ENCODE peak calls at places on chromosome 9, in five cellular contexts. V is glutamatergic neuron, Y is A549, F is astrocyte, B is cardiac muscle cell. T is an unnamed sample.

GRCh38 chr9:99025616-99026270 is 79.2 kb upstream of the TGFBR1 start:
- DNase-seq in V (no peak), F (no peak), Y (no peak), B (no peak), T (no peak)

GRCh38 chr9:122095010-122095767 is 2.1 kb upstream of the TTLL11 start:
- DNase-seq in Y (peak), F (no peak), V (peak), B (peak), T (no peak)

GRCh38 chr9:1978941-1979340 is 36.2 kb upstream of the SMARCA2 start:
- DNase-seq in B (no peak), Y (no peak), F (peak), V (no peak), T (no peak)

GRCh38 chr9:27528278-27528885 is 1.2 kb downstream of the MOB3B start:
- DNase-seq in Y (no peak), F (peak), V (peak), B (peak), T (peak)

GRCh38 chr9:124468061-124468740 is 17.9 kb downstream of the ADGRD2 start:
- DNase-seq in Y (no peak), V (no peak), B (no peak), F (no peak), T (peak)

GRCh38 chr9:127783644-127784043 is 2.2 kb upstream of the CDK9 start:
- DNase-seq in B (no peak), V (no peak), F (no peak), Y (no peak), T (peak)

GRCh38 chr9:89413963-89414638 is 83.8 kb downstream of the SEMA4D start:
- DNase-seq in Y (no peak), V (no peak), B (no peak), F (no peak), T (no peak)

GRCh38 chr9:13445123-13445522 is 165.6 kb upstream of the MPDZ start:
- DNase-seq in B (no peak), Y (no peak), F (no peak), V (no peak), T (no peak)

GRCh38 chr9:37582548-37583157 is 6.5 kb upstream of the FBXO10 start:
- DNase-seq in V (no peak), B (peak), F (peak), Y (peak), T (no peak)

GRCh38 chr9:115267788-115268187 is 149.8 kb upstream of the TNC start:
- DNase-seq in Y (no peak), V (no peak), B (peak), F (no peak), T (no peak)

GRCh38 chr9:128885376-128885775 is 3.4 kb downstream of the LRRC8A start:
- DNase-seq in Y (no peak), V (no peak), F (no peak), B (no peak), T (no peak)

GRCh38 chr9:128396970-128397613 is 23.6 kb upstream of the CERCAM start:
- DNase-seq in V (no peak), Y (no peak), B (no peak), F (no peak), T (no peak)

GRCh38 chr9:3954950-3955670 is 344.8 kb downstream of the GLIS3 start:
- DNase-seq in B (no peak), V (no peak), F (no peak), Y (no peak), T (no peak)

GRCh38 chr9:76701441-76702031 is 62.7 kb upstream of the PCA3 start:
- DNase-seq in V (no peak), B (no peak), F (peak), Y (no peak), T (no peak)

GRCh38 chr9:135914921-135915320 is 7.6 kb upstream of the CAMSAP1 start:
- DNase-seq in F (peak), B (no peak), Y (no peak), V (no peak), T (no peak)
- TF ChIP-seq CTCF in F (no peak), B (no peak), Y (no peak), V (no peak), T (no peak)

GRCh38 chr9:73202992-73203391 is 51.3 kb downstream of the ANXA1 start:
- DNase-seq in B (peak), V (no peak), F (no peak), Y (no peak), T (peak)

GRCh38 chr9:73200694-73201432 is 49.2 kb downstream of the ANXA1 start:
- DNase-seq in Y (peak), F (no peak), B (peak), V (no peak), T (no peak)

GRCh38 chr9:73204910-73205309 is 53.2 kb downstream of the ANXA1 start:
- DNase-seq in Y (no peak), V (no peak), F (no peak), B (peak), T (no peak)

GRCh38 chr9:73199448-73199847 is 47.8 kb downstream of the ANXA1 start:
- DNase-seq in F (no peak), Y (no peak), B (no peak), V (no peak), T (no peak)

DNA sequence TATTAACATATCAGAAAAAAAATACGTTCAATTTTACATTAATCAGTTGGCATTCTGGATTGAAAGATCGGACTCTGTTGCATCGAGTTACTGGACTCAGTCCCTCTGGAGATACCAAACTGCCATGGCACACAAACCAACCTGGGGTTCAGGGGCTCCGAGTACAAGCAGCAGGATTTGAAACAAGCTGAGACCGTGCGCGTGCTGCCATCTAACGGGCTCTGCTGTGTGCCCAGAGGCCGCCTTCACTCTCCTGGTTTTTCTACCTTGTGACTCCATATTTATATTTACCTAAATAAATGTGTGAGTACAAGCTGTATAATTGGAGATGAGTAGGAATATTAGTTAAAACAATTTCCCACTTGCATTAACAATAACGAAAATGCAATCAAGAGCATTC is 48.2 kb downstream of the ANXA1 start:
- DNase-seq in V (peak), F (no peak), Y (peak), B (peak), T (no peak)
- TF ChIP-seq CTCF in V (no peak), F (peak), Y (peak), B (peak), T (no peak)

GRCh38 chr9:131872006-131872405 is 132.1 kb upstream of the RAPGEF1 start:
- DNase-seq in V (peak), F (no peak), B (no peak), Y (no peak), T (no peak)
- TF ChIP-seq CTCF in V (peak), F (no peak), B (peak), Y (no peak), T (peak)

GRCh38 chr9:35814841-35815543 is at the start of gene HINT2:
- DNase-seq in F (peak), Y (peak), B (peak), V (peak), T (peak)

GRCh38 chr9:35812025-35812602 is at the start of gene SPAG8:
- DNase-seq in B (peak), V (peak), Y (peak), F (peak), T (peak)

GRCh38 chr9:35811364-35812024 is 568 bp downstream of the SPAG8 start:
- DNase-seq in V (no peak), B (no peak), F (no peak), Y (no peak), T (no peak)

GRCh38 chr9:35814106-35814840 is 569 bp downstream of the HINT2 start:
- DNase-seq in B (peak), Y (peak), V (peak), F (peak), T (no peak)

DNA sequence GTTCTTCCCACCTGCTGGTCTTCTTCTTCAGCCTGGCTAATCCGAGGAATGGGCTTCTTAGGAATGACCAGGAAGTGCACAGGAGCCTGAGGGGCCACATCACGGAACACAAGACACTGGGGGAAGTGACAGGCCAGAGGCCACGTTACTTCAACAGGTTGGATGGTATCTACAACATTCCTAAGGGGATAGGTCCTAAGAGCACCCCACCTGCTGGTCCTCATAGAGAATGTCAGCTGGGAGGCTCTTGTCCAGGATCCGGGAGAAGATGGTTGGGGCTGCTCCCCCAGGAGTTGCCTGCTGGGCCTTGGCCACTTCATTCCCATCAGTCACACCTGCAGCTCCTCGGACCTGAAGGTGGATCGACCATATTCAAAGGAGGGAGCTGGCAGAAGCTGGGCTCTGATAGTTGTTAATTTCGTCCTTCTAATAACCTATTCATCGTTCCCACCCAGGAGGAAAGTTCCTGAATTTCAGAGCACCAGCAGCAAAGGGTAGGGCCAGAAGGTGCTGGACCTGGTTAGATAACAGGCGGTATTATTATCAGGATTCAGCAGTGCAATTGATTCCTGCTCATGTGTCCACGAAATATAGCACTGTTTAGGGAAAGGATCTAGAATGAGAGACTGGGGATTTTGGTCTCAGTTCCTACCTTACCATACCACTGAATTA is 1.3 kb downstream of the HINT2 start:
- DNase-seq in F (no peak), V (no peak), B (no peak), Y (peak), T (no peak)
- TF ChIP-seq CTCF in F (peak), V (no peak), B (peak), Y (peak), T (no peak)

DNA sequence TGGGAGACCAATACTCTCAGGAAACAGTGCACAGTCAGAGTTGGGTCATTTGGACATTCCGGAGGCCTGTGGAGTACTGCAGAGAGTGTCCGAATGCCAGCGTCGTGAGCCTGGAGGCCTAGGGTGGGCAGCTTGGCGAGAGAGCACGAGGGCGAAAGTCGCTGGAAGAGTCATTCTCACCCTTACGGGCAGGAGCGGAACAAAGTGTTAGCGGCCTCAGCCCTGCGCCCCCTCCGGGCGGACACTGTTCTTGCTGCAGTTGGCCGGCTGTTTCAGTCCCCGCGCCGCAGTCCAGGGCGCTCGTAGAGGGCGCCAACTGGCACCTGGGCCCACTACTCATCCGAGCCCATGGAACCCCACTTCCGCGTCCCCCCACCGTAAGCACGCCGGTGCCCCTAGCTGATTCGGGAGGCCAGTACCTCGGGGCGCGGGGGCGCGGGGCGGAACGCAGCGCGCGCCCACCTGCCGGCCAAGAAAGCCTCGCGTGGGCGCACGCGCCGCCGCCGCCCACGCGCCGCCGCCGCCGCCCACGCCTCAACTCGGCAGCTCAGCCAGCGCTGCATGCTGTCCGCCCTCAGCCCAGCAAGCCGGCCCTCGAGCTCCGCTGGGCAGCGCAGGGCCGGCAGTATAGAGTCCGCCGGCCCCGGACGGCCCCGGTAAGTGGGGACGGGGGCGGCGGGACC is 99.7 kb upstream of the CCL21 start:
- DNase-seq in B (peak), V (peak), Y (peak), F (no peak), T (no peak)
- TF ChIP-seq CTCF in B (peak), V (peak), Y (no peak), F (no peak), T (no peak)

DNA sequence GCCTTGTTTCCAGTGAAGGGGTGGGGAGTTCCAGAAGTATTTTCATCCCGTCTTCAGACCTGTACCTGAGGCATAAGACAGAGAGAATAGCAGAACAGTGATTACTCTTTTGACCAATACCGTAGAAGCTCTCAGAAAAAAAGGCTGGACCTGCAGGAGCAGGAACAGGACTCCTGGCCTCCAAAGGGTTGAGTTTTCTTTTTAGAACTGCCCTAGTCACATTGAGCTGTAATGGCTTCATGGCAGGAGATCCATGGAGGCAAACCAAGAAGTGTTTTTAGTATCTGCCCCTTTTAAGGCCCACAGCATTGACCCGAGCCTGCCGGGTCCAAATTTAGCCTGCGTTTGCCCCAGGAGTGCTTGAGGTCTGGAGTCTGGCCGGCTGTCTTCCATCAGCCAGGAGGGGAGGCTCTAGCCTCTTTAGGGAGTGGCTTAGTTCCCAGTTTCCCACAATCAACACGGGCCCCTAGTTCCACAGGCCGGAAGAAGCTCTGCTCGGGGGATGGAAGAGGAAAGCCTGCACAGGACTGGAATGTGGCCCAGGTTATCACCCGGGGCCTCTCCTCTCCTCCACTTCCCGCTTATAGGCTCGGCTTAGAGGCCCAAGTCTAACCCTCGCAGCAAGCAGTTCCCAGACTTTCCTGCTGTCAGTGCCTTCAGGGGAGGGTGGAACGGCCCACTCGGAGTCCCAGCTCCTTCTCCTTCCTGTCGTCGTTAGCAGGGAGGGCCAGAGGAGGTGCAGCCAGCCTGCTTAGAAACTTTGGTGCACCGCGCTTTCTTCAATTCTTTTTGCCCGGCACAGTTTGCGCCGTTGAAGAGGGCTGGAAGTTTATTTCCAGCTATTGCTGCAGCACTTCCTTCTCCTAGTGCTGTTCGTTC is 80.7 kb downstream of the C9orf152 start:
- DNase-seq in V (no peak), Y (no peak), B (peak), F (peak), T (no peak)
- TF ChIP-seq CTCF in V (no peak), Y (no peak), B (peak), F (no peak), T (no peak)

DNA sequence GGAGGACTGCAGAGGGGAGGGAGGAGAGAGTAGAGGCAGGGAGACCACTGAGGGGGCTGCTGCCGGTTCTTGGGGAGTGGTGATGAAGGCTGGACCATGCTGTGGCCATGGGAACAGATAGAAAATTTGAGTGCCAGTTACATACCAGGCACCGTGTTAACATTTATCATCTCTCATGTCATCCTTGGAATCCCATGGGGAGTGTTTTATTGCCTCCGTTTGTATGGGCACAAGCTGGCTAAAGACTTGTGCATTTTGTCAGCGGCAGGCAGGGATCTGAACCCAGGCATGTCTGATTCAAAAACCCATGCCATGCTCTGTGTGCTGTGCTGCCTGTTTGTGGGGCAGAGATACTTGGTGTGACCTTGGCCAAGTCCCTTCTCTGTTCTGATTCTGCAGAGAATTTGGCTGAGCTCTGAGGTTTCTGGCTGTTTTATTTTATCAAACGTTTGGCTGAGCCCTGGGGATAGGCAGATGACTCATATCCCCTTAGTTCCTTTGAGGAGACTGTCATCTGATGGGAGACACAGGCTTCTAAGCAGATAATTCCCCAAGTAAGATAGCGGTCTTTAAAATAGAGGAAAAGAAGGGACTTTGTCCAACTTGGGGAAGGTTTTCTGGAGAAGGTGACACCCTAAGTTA is 22.2 kb downstream of the COL27A1 start:
- DNase-seq in V (no peak), Y (no peak), F (peak), B (no peak), T (no peak)
- TF ChIP-seq CTCF in V (no peak), Y (no peak), F (no peak), B (no peak), T (no peak)

GRCh38 chr9:77864096-77864889 is 167.3 kb downstream of the GNAQ start:
- DNase-seq in Y (peak), B (no peak), F (no peak), V (no peak), T (peak)
- TF ChIP-seq CTCF in Y (no peak), B (peak), F (no peak), V (no peak), T (peak)

T was measured in CD14-positive monocyte.